ENCODE peak calls at places on chromosomes 2 and 18, in ten cellular contexts. I, B, H, O, S, C, P, X, J and G are unnamed samples.

GRCh38 chr2:121480826-121481225 is 49.9 kb upstream of the RNU4ATAC start:
- DNase-seq in I (no peak), S (no peak), P (no peak), J (no peak), X (no peak), B (no peak), O (no peak), H (peak), C (no peak), G (no peak)

GRCh38 chr2:237256845-237257244 is 157.1 kb downstream of the COL6A3 start:
- DNase-seq in P (no peak), S (no peak), C (peak), B (no peak), I (no peak), J (no peak), X (no peak), O (no peak), H (peak), G (peak)

GRCh38 chr18:59954746-59955145 is 55.0 kb downstream of the PMAIP1 start:
- DNase-seq in I (no peak), X (no peak), S (no peak), J (peak), B (no peak), O (no peak), H (no peak), P (no peak), C (no peak), G (no peak)

GRCh38 chr2:134459706-134460406 is 206.0 kb downstream of the MGAT5 start:
- DNase-seq in I (no peak), J (no peak), P (no peak), C (no peak), X (no peak), B (peak), H (no peak), S (no peak), O (no peak), G (no peak)

GRCh38 chr18:50454379-50455005 is 79.6 kb downstream of the SKA1 start:
- DNase-seq in S (no peak), I (no peak), X (peak), P (no peak), C (no peak), O (no peak), H (no peak), B (no peak), J (no peak), G (no peak)

GRCh38 chr2:68653538-68653982 is 10.2 kb downstream of the PROKR1 start:
- DNase-seq in X (no peak), I (no peak), J (no peak), B (no peak), C (no peak), H (no peak), O (peak), S (no peak), P (no peak), G (peak)

GRCh38 chr2:74862268-74862964 is 28.5 kb downstream of the HK2 start:
- DNase-seq in O (peak), B (peak), H (no peak), J (no peak), C (no peak), I (no peak), P (no peak), S (no peak), X (no peak), G (no peak)

GRCh38 chr18:73245345-73245744 is 377.6 kb upstream of the NETO1 start:
- DNase-seq in B (no peak), X (peak), P (no peak), C (no peak), S (no peak), O (no peak), J (no peak), I (no peak), H (no peak), G (no peak)

GRCh38 chr2:160308915-160309314 is 108.8 kb upstream of the ITGB6 start:
- DNase-seq in P (no peak), O (no peak), S (no peak), H (no peak), B (no peak), J (no peak), C (no peak), X (no peak), I (no peak), G (no peak)

GRCh38 chr2:201955702-201956141 is 77.9 kb upstream of the FZD7 start:
- DNase-seq in O (no peak), B (no peak), X (no peak), C (no peak), H (peak), P (no peak), J (no peak), S (no peak), I (no peak), G (peak)

GRCh38 chr2:854460-854859 is 96.2 kb upstream of the SNTG2 start:
- DNase-seq in O (peak), X (peak), B (no peak), P (no peak), J (peak), C (peak), S (peak), I (peak), H (peak), G (peak)

GRCh38 chr2:49860834-49861233 is 706.5 kb upstream of the FSHR start:
- DNase-seq in P (no peak), I (no peak), X (no peak), S (no peak), J (no peak), B (no peak), H (no peak), C (no peak), O (no peak), G (no peak)

GRCh38 chr2:64604929-64605550 is 48.7 kb downstream of the SERTAD2 start:
- DNase-seq in P (no peak), H (peak), I (no peak), C (no peak), J (no peak), S (peak), X (peak), O (no peak), B (no peak), G (no peak)

GRCh38 chr2:85737961-85738360 is 15.8 kb upstream of the ATOH8 start:
- DNase-seq in J (no peak), I (no peak), C (no peak), B (peak), H (peak), P (no peak), S (no peak), O (no peak), X (no peak), G (no peak)

GRCh38 chr2:226963528-226963927 is 127.7 kb downstream of the RHBDD1 start:
- DNase-seq in C (no peak), S (no peak), X (no peak), H (no peak), O (no peak), B (no peak), P (no peak), I (no peak), J (peak), G (no peak)

GRCh38 chr2:2868065-2868464 is 509.6 kb downstream of the EIPR1 start:
- DNase-seq in O (no peak), B (no peak), S (no peak), P (no peak), J (no peak), C (no peak), I (no peak), H (no peak), X (no peak), G (no peak)

GRCh38 chr2:50791271-50791670 is 240.7 kb downstream of the NRXN1 start:
- DNase-seq in J (no peak), P (no peak), B (no peak), S (no peak), H (no peak), X (no peak), I (no peak), C (no peak), O (no peak), G (no peak)

GRCh38 chr2:193584522-193584938 is 1389.8 kb upstream of the TMEFF2 start:
- DNase-seq in P (peak), O (no peak), S (no peak), I (no peak), B (no peak), J (peak), X (peak), C (no peak), H (no peak), G (peak)

GRCh38 chr2:71894266-71894665 is 253.4 kb downstream of the CYP26B1 start:
- DNase-seq in H (no peak), X (peak), J (no peak), P (no peak), S (peak), I (peak), O (no peak), B (no peak), C (no peak), G (no peak)

GRCh38 chr18:27061488-27062095 is 123.5 kb downstream of the CHST9 start:
- DNase-seq in C (no peak), H (no peak), X (no peak), O (no peak), J (no peak), S (no peak), I (no peak), B (no peak), P (no peak), G (no peak)
- H3K27ac ChIP-seq in C (no peak), H (no peak), X (no peak), O (no peak), J (no peak), S (no peak), I (no peak), B (no peak), P (no peak), G (no peak)

DNA sequence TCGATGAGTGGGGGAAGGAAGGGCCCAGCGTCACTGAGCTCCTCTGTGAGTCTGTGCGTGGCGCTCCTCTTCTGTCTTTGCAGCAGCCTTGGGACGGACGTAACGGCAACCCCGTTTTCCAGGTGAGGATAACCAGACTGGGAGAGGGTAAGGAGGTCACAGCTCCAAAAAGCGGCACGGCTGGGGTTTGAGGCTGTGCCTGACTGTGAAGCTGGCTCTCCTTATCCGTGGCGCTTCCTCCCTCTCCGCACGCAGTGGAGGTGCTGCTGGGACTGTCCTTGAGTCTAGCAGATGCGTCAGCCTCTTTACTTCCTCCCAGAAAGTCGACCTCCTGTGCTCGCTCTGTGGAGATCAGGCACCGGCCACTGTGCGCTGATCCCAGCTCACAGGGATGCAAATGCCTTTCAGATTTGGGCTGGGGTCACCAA is 29.9 kb upstream of the E2F6 start:
- DNase-seq in H (peak), O (no peak), C (peak), X (peak), J (no peak), P (no peak), B (no peak), I (no peak), S (no peak), G (peak)
- H3K27ac ChIP-seq in H (peak), O (no peak), C (peak), X (peak), J (no peak), P (no peak), B (no peak), I (no peak), S (no peak), G (peak)

GRCh38 chr2:41926614-41927580 is 120.9 kb upstream of the PKDCC start:
- DNase-seq in B (no peak), C (no peak), O (peak), X (no peak), I (no peak), S (peak), P (no peak), J (no peak), H (peak), G (no peak)
- H3K27ac ChIP-seq in B (no peak), C (peak), O (peak), X (no peak), I (peak), S (no peak), P (no peak), J (peak), H (peak), G (peak)

DNA sequence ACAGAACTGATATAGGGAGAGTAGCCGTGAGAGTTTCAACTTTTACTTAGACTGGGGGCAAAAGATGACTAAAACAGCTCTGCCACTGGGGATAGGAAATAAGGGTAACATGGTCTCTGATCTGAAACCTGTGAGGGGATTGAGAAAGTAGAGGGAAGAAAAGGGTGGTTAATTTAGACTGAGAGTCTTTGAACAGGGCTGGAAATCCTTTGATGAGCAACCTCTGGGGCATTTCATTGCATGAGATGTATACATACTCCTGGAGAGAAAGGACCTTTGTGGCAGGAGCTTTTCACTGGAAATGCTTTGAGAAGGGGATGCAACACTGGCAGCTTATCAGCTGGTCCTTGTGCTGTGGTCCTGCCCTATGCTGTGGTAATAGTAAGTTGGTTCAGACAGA is 9.4 kb downstream of the GALNT1 start:
- DNase-seq in H (no peak), X (no peak), P (no peak), C (no peak), O (no peak), S (no peak), I (no peak), J (no peak), B (no peak), G (no peak)
- H3K27ac ChIP-seq in H (no peak), X (no peak), P (no peak), C (no peak), O (no peak), S (no peak), I (no peak), J (no peak), B (no peak), G (no peak)